ENCODE peak calls at places on chromosomes 11 and 22, in ten cellular contexts. One of them, this sample, is unnamed.

GRCh38 chr11:111775024-111775710 is 9.0 kb upstream of the PPP2R1B start:
- DNase-seq in mucosa of gallbladder: no peak
- DNase-seq in esophagus muscularis mucosa: no peak
- DNase-seq in Kasumi-1: no peak
- DNase-seq in NCI-H1105: no peak
- DNase-seq in neural progenitor cell: no peak
- DNase-seq in foreskin keratinocyte: no peak
- DNase-seq in left kidney: peak
- DNase-seq in colonic mucosa: no peak
- DNase-seq in EH: peak
- DNase-seq in this sample: no peak

GRCh38 chr11:32706985-32707736 is 87.3 kb downstream of the CCDC73 start:
- DNase-seq in mucosa of gallbladder: no peak
- DNase-seq in esophagus muscularis mucosa: no peak
- DNase-seq in Kasumi-1: peak
- DNase-seq in NCI-H1105: no peak
- DNase-seq in neural progenitor cell: no peak
- DNase-seq in foreskin keratinocyte: peak
- DNase-seq in left kidney: no peak
- DNase-seq in colonic mucosa: no peak
- DNase-seq in EH: peak
- DNase-seq in this sample: no peak

GRCh38 chr11:71144010-71144409 is 108.4 kb downstream of the SHANK2 start:
- DNase-seq in mucosa of gallbladder: no peak
- DNase-seq in esophagus muscularis mucosa: no peak
- DNase-seq in Kasumi-1: no peak
- DNase-seq in NCI-H1105: no peak
- DNase-seq in neural progenitor cell: no peak
- DNase-seq in foreskin keratinocyte: no peak
- DNase-seq in left kidney: peak
- DNase-seq in colonic mucosa: no peak
- DNase-seq in EH: no peak
- DNase-seq in this sample: no peak

GRCh38 chr11:3944198-3944597 is 88.7 kb downstream of the STIM1 start:
- DNase-seq in mucosa of gallbladder: no peak
- DNase-seq in esophagus muscularis mucosa: no peak
- DNase-seq in Kasumi-1: no peak
- DNase-seq in NCI-H1105: no peak
- DNase-seq in neural progenitor cell: no peak
- DNase-seq in foreskin keratinocyte: no peak
- DNase-seq in left kidney: no peak
- DNase-seq in colonic mucosa: no peak
- DNase-seq in EH: peak
- DNase-seq in this sample: no peak

GRCh38 chr11:35214792-35215193 is 75.8 kb downstream of the CD44 start:
- DNase-seq in mucosa of gallbladder: no peak
- DNase-seq in esophagus muscularis mucosa: no peak
- DNase-seq in Kasumi-1: no peak
- DNase-seq in NCI-H1105: no peak
- DNase-seq in neural progenitor cell: peak
- DNase-seq in foreskin keratinocyte: peak
- DNase-seq in left kidney: no peak
- DNase-seq in colonic mucosa: no peak
- DNase-seq in EH: peak
- DNase-seq in this sample: peak

GRCh38 chr22:47020157-47020556 is 257.7 kb downstream of the TBC1D22A start:
- DNase-seq in mucosa of gallbladder: no peak
- DNase-seq in esophagus muscularis mucosa: no peak
- DNase-seq in Kasumi-1: no peak
- DNase-seq in NCI-H1105: no peak
- DNase-seq in neural progenitor cell: no peak
- DNase-seq in foreskin keratinocyte: no peak
- DNase-seq in left kidney: no peak
- DNase-seq in colonic mucosa: no peak
- DNase-seq in EH: peak
- DNase-seq in this sample: no peak

GRCh38 chr11:34052608-34053160 is 1.2 kb downstream of the CAPRIN1 start:
- DNase-seq in mucosa of gallbladder: peak
- DNase-seq in esophagus muscularis mucosa: no peak
- DNase-seq in Kasumi-1: no peak
- DNase-seq in NCI-H1105: peak
- DNase-seq in neural progenitor cell: peak
- DNase-seq in foreskin keratinocyte: no peak
- DNase-seq in left kidney: peak
- DNase-seq in colonic mucosa: peak
- DNase-seq in EH: peak
- DNase-seq in this sample: no peak

GRCh38 chr11:130165601-130166456 is 6.2 kb downstream of the ST14 start:
- DNase-seq in mucosa of gallbladder: no peak
- DNase-seq in esophagus muscularis mucosa: no peak
- DNase-seq in Kasumi-1: peak
- DNase-seq in NCI-H1105: no peak
- DNase-seq in neural progenitor cell: no peak
- DNase-seq in foreskin keratinocyte: no peak
- DNase-seq in left kidney: no peak
- DNase-seq in colonic mucosa: peak
- DNase-seq in EH: no peak
- DNase-seq in this sample: no peak

GRCh38 chr11:75420224-75421034 is 12.6 kb downstream of the KLHL35 start:
- DNase-seq in mucosa of gallbladder: no peak
- DNase-seq in esophagus muscularis mucosa: no peak
- DNase-seq in Kasumi-1: no peak
- DNase-seq in NCI-H1105: no peak
- DNase-seq in neural progenitor cell: no peak
- DNase-seq in foreskin keratinocyte: no peak
- DNase-seq in left kidney: no peak
- DNase-seq in colonic mucosa: peak
- DNase-seq in EH: no peak
- DNase-seq in this sample: no peak

GRCh38 chr11:76629133-76629852 is 41.3 kb downstream of the LRRC32 start:
- DNase-seq in mucosa of gallbladder: peak
- DNase-seq in esophagus muscularis mucosa: no peak
- DNase-seq in Kasumi-1: peak
- DNase-seq in NCI-H1105: no peak
- DNase-seq in neural progenitor cell: no peak
- DNase-seq in foreskin keratinocyte: no peak
- DNase-seq in left kidney: no peak
- DNase-seq in colonic mucosa: no peak
- DNase-seq in EH: peak
- DNase-seq in this sample: peak

GRCh38 chr22:46964773-46965550 is 202.5 kb downstream of the TBC1D22A start:
- DNase-seq in mucosa of gallbladder: no peak
- DNase-seq in esophagus muscularis mucosa: no peak
- DNase-seq in Kasumi-1: no peak
- DNase-seq in NCI-H1105: no peak
- DNase-seq in neural progenitor cell: no peak
- DNase-seq in foreskin keratinocyte: no peak
- DNase-seq in left kidney: no peak
- DNase-seq in colonic mucosa: no peak
- DNase-seq in EH: no peak
- DNase-seq in this sample: peak

GRCh38 chr11:71212871-71213559 is 39.4 kb downstream of the SHANK2 start:
- DNase-seq in mucosa of gallbladder: no peak
- DNase-seq in esophagus muscularis mucosa: no peak
- DNase-seq in Kasumi-1: no peak
- DNase-seq in NCI-H1105: no peak
- DNase-seq in neural progenitor cell: no peak
- DNase-seq in foreskin keratinocyte: no peak
- DNase-seq in left kidney: no peak
- DNase-seq in colonic mucosa: no peak
- DNase-seq in EH: no peak
- DNase-seq in this sample: no peak

GRCh38 chr22:50481440-50482106 is at the start of gene ADM2:
- DNase-seq in mucosa of gallbladder: no peak
- DNase-seq in esophagus muscularis mucosa: no peak
- DNase-seq in Kasumi-1: no peak
- DNase-seq in NCI-H1105: no peak
- DNase-seq in neural progenitor cell: peak
- DNase-seq in foreskin keratinocyte: no peak
- DNase-seq in left kidney: peak
- DNase-seq in colonic mucosa: peak
- DNase-seq in EH: peak
- DNase-seq in this sample: peak

GRCh38 chr11:126115820-126116319 is 53.2 kb upstream of the CDON start:
- DNase-seq in mucosa of gallbladder: peak
- DNase-seq in esophagus muscularis mucosa: no peak
- DNase-seq in Kasumi-1: no peak
- DNase-seq in NCI-H1105: peak
- DNase-seq in neural progenitor cell: peak
- DNase-seq in foreskin keratinocyte: no peak
- DNase-seq in left kidney: peak
- DNase-seq in colonic mucosa: peak
- DNase-seq in EH: peak
- DNase-seq in this sample: peak

GRCh38 chr11:123033895-123034294 is 28.0 kb downstream of the HSPA8 start:
- DNase-seq in mucosa of gallbladder: no peak
- DNase-seq in esophagus muscularis mucosa: no peak
- DNase-seq in Kasumi-1: no peak
- DNase-seq in NCI-H1105: no peak
- DNase-seq in neural progenitor cell: peak
- DNase-seq in foreskin keratinocyte: no peak
- DNase-seq in left kidney: peak
- DNase-seq in colonic mucosa: no peak
- DNase-seq in EH: peak
- DNase-seq in this sample: no peak

GRCh38 chr22:27429476-27429875 is 372.1 kb downstream of the MN1 start:
- DNase-seq in mucosa of gallbladder: no peak
- DNase-seq in esophagus muscularis mucosa: no peak
- DNase-seq in Kasumi-1: no peak
- DNase-seq in NCI-H1105: no peak
- DNase-seq in neural progenitor cell: no peak
- DNase-seq in foreskin keratinocyte: no peak
- DNase-seq in left kidney: no peak
- DNase-seq in colonic mucosa: no peak
- DNase-seq in EH: no peak
- DNase-seq in this sample: no peak

GRCh38 chr11:110124605-110125004 is 31.4 kb downstream of the ZC3H12C start:
- DNase-seq in mucosa of gallbladder: no peak
- DNase-seq in esophagus muscularis mucosa: no peak
- DNase-seq in Kasumi-1: no peak
- DNase-seq in NCI-H1105: no peak
- DNase-seq in neural progenitor cell: no peak
- DNase-seq in foreskin keratinocyte: no peak
- DNase-seq in left kidney: no peak
- DNase-seq in colonic mucosa: no peak
- DNase-seq in EH: no peak
- DNase-seq in this sample: no peak

GRCh38 chr11:9757809-9758675 is 94.2 kb downstream of the SWAP70 start:
- DNase-seq in mucosa of gallbladder: peak
- DNase-seq in esophagus muscularis mucosa: peak
- DNase-seq in Kasumi-1: peak
- DNase-seq in NCI-H1105: peak
- DNase-seq in neural progenitor cell: peak
- DNase-seq in foreskin keratinocyte: no peak
- DNase-seq in left kidney: peak
- DNase-seq in colonic mucosa: peak
- DNase-seq in EH: peak
- DNase-seq in this sample: peak

GRCh38 chr11:8056810-8057463 is 24.1 kb upstream of the TUB start:
- DNase-seq in mucosa of gallbladder: peak
- DNase-seq in esophagus muscularis mucosa: no peak
- DNase-seq in Kasumi-1: no peak
- DNase-seq in NCI-H1105: no peak
- DNase-seq in neural progenitor cell: no peak
- DNase-seq in foreskin keratinocyte: no peak
- DNase-seq in left kidney: no peak
- DNase-seq in colonic mucosa: no peak
- DNase-seq in EH: peak
- DNase-seq in this sample: no peak

GRCh38 chr22:43252319-43252718 is 65.4 kb upstream of the TTLL12 start:
- DNase-seq in mucosa of gallbladder: no peak
- DNase-seq in esophagus muscularis mucosa: no peak
- DNase-seq in Kasumi-1: no peak
- DNase-seq in NCI-H1105: no peak
- DNase-seq in neural progenitor cell: no peak
- DNase-seq in foreskin keratinocyte: no peak
- DNase-seq in left kidney: no peak
- DNase-seq in colonic mucosa: no peak
- DNase-seq in EH: no peak
- DNase-seq in this sample: no peak

GRCh38 chr22:35928273-35928798 is 100.3 kb downstream of the RBFOX2 start:
- DNase-seq in mucosa of gallbladder: no peak
- DNase-seq in esophagus muscularis mucosa: no peak
- DNase-seq in Kasumi-1: no peak
- DNase-seq in NCI-H1105: no peak
- DNase-seq in neural progenitor cell: no peak
- DNase-seq in foreskin keratinocyte: no peak
- DNase-seq in left kidney: no peak
- DNase-seq in colonic mucosa: no peak
- DNase-seq in EH: no peak
- DNase-seq in this sample: no peak

GRCh38 chr11:2566223-2567025 is 121.6 kb downstream of the KCNQ1 start:
- DNase-seq in mucosa of gallbladder: peak
- DNase-seq in esophagus muscularis mucosa: no peak
- DNase-seq in Kasumi-1: no peak
- DNase-seq in NCI-H1105: no peak
- DNase-seq in neural progenitor cell: peak
- DNase-seq in foreskin keratinocyte: no peak
- DNase-seq in left kidney: no peak
- DNase-seq in colonic mucosa: peak
- DNase-seq in EH: no peak
- DNase-seq in this sample: no peak

GRCh38 chr11:122069946-122070345 is 46.1 kb downstream of the BLID start:
- DNase-seq in mucosa of gallbladder: peak
- DNase-seq in esophagus muscularis mucosa: no peak
- DNase-seq in Kasumi-1: no peak
- DNase-seq in NCI-H1105: peak
- DNase-seq in neural progenitor cell: peak
- DNase-seq in foreskin keratinocyte: peak
- DNase-seq in left kidney: peak
- DNase-seq in colonic mucosa: no peak
- DNase-seq in EH: peak
- DNase-seq in this sample: peak

GRCh38 chr11:112227471-112227870 is 1.2 kb downstream of the PTS start:
- DNase-seq in mucosa of gallbladder: no peak
- DNase-seq in esophagus muscularis mucosa: no peak
- DNase-seq in Kasumi-1: no peak
- DNase-seq in NCI-H1105: no peak
- DNase-seq in neural progenitor cell: no peak
- DNase-seq in foreskin keratinocyte: no peak
- DNase-seq in left kidney: no peak
- DNase-seq in colonic mucosa: no peak
- DNase-seq in EH: no peak
- DNase-seq in this sample: no peak

GRCh38 chr22:29203456-29203855 is 2.2 kb upstream of the EMID1 start:
- DNase-seq in mucosa of gallbladder: no peak
- DNase-seq in esophagus muscularis mucosa: no peak
- DNase-seq in Kasumi-1: no peak
- DNase-seq in NCI-H1105: no peak
- DNase-seq in neural progenitor cell: no peak
- DNase-seq in foreskin keratinocyte: no peak
- DNase-seq in left kidney: no peak
- DNase-seq in colonic mucosa: no peak
- DNase-seq in EH: no peak
- DNase-seq in this sample: no peak

GRCh38 chr22:41436322-41437113 is 10.1 kb downstream of the TOB2 start:
- DNase-seq in mucosa of gallbladder: no peak
- DNase-seq in esophagus muscularis mucosa: no peak
- DNase-seq in Kasumi-1: no peak
- DNase-seq in NCI-H1105: no peak
- DNase-seq in neural progenitor cell: no peak
- DNase-seq in foreskin keratinocyte: no peak
- DNase-seq in left kidney: no peak
- DNase-seq in colonic mucosa: no peak
- DNase-seq in EH: no peak
- DNase-seq in this sample: no peak

GRCh38 chr11:13135385-13136271 is 126.5 kb downstream of the RASSF10 start:
- DNase-seq in mucosa of gallbladder: no peak
- DNase-seq in esophagus muscularis mucosa: peak
- DNase-seq in Kasumi-1: no peak
- DNase-seq in NCI-H1105: no peak
- DNase-seq in neural progenitor cell: peak
- DNase-seq in foreskin keratinocyte: no peak
- DNase-seq in left kidney: peak
- DNase-seq in colonic mucosa: no peak
- DNase-seq in EH: peak
- DNase-seq in this sample: peak

GRCh38 chr22:33302049-33302545 is 243.9 kb upstream of the SYN3 start:
- DNase-seq in mucosa of gallbladder: peak
- DNase-seq in esophagus muscularis mucosa: no peak
- DNase-seq in Kasumi-1: peak
- DNase-seq in NCI-H1105: peak
- DNase-seq in neural progenitor cell: peak
- DNase-seq in foreskin keratinocyte: no peak
- DNase-seq in left kidney: peak
- DNase-seq in colonic mucosa: peak
- DNase-seq in EH: peak
- DNase-seq in this sample: peak

This sample was measured in islet precursor cell.